ENCODE peak calls at places on chromosomes 4 and X, in nine cellular contexts. P is spleen, Q is osteocyte, X is fibroblast of mammary gland, H is fibroblast of lung, G is A549, Y is lower leg skin, U is neural progenitor cell, S is GM12865. D is an unnamed sample.

GRCh38 chr4:54571293-54571723 is 86.4 kb upstream of the KIT start:
- DNase-seq in P (no peak), Q (no peak), X (no peak), H (no peak), G (no peak), Y (no peak), U (no peak), S (no peak), D (no peak)

GRCh38 chr4:147786031-147786430 is 54.1 kb downstream of the ARHGAP10 start:
- DNase-seq in P (no peak), Q (no peak), X (no peak), H (no peak), G (no peak), Y (no peak), U (no peak), S (peak; percentile 86), D (no peak)

GRCh38 chr4:184237612-184238011 is 19.9 kb upstream of the ENPP6 start:
- DNase-seq in P (no peak), Q (no peak), X (peak; percentile 31), H (no peak), G (no peak), Y (no peak), U (no peak), S (no peak), D (no peak)

GRCh38 chrX:68832101-68832416 is 3.2 kb downstream of the EFNB1 start:
- DNase-seq in P (no peak), Q (peak; percentile 86), X (peak; percentile 81), H (peak; percentile 75), G (no peak), Y (peak; percentile 90), U (peak; percentile 41), S (peak; percentile 64), D (peak; percentile 72)

GRCh38 chr4:1472148-1472797 is 66.0 kb upstream of the NKX1-1 start:
- DNase-seq in P (peak; percentile 70), Q (no peak), X (no peak), H (no peak), G (no peak), Y (peak; percentile 82), U (no peak), S (no peak), D (no peak)

GRCh38 chr4:16757080-16757521 is 141.3 kb downstream of the LDB2 start:
- DNase-seq in P (no peak), Q (no peak), X (peak; percentile 40), H (no peak), G (no peak), Y (no peak), U (no peak), S (no peak), D (no peak)

GRCh38 chrX:12999422-12999821 is 24.5 kb downstream of the TMSB4X start:
- DNase-seq in P (no peak), Q (no peak), X (no peak), H (no peak), G (no peak), Y (no peak), U (no peak), S (peak; percentile 83), D (no peak)

GRCh38 chr4:16573744-16574143 is 324.7 kb downstream of the LDB2 start:
- DNase-seq in P (no peak), Q (no peak), X (peak; percentile 76), H (peak; percentile 78), G (no peak), Y (no peak), U (no peak), S (no peak), D (no peak)

GRCh38 chrX:42269186-42269585 is 345.8 kb upstream of the CASK start:
- DNase-seq in P (no peak), Q (no peak), X (peak; percentile 18), H (no peak), G (no peak), Y (no peak), U (no peak), S (no peak), D (no peak)

GRCh38 chr4:126364290-126364978 is 1049.7 kb downstream of the FAT4 start:
- DNase-seq in P (no peak), Q (no peak), X (peak; percentile 18), H (peak; percentile 83), G (no peak), Y (no peak), U (no peak), S (no peak), D (no peak)

GRCh38 chr4:105895324-105895608 is at the start of gene NPNT:
- DNase-seq in P (peak; percentile 70), Q (no peak), X (no peak), H (no peak), G (no peak), Y (no peak), U (peak; percentile 64), S (peak; percentile 30), D (no peak)

GRCh38 chrX:5916945-5917344 is 311.7 kb downstream of the NLGN4X start:
- DNase-seq in P (no peak), Q (no peak), X (no peak), H (no peak), G (no peak), Y (no peak), U (no peak), S (peak; percentile 0), D (peak; percentile 7)

DNA sequence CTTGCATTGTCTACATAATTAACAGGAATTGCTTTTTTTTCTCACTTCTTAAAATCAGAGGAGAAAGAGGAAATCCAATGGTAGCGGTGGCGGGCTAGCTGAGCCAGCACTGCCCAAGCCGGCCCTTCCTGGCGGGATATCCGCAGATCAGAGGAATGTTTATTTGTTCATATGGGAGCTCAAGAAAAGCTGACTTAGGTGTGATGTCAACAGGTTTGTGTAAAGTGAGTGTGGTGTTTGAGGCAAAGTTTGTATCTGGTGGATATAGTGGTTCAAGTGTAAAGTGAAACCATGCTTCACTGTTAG is 466 bp upstream of the SLC39A8 start:
- DNase-seq in P (no peak), Q (no peak), X (no peak), H (no peak), G (no peak), Y (no peak), U (no peak), S (peak; percentile 11), D (no peak)
- TF ChIP-seq CTCF in P (no peak), Q (no peak), X (no peak), H (no peak), G (no peak), Y (no peak), U (no peak), S (no peak), D (no peak)

DNA sequence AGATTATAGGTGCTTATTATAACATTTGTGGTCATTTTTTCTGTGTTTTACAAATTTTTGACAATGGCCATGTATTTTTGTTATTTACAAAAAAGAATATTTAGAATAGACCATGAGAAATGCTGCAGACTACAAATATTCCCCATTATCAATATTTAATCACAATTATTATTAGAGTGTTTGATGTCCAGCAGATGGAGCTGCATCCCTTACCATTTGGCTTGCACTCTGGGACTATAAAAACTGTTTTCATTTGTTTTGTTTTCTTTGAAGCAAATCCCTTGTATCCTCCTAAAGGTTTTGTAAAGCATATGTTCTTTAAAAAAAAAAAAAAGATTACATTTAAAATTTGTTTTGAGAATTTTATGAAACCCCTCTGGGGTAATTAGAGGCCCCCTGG is 85.6 kb upstream of the CXorf66 start:
- DNase-seq in P (no peak), Q (no peak), X (peak; percentile 20), H (peak; percentile 8), G (no peak), Y (no peak), U (no peak), S (no peak), D (no peak)
- TF ChIP-seq CTCF in P (no peak), Q (peak; percentile 47), X (peak; percentile 39), H (peak; percentile 37), G (peak; percentile 29), Y (no peak), U (peak; percentile 62), S (peak; percentile 13), D (no peak)

GRCh38 chrX:153776611-153777045 is 4.2 kb upstream of the SRPK3 start:
- DNase-seq in P (peak; percentile 50), Q (no peak), X (no peak), H (no peak), G (no peak), Y (no peak), U (no peak), S (peak; percentile 46), D (no peak)

GRCh38 chrX:153779891-153780677 is 757 bp upstream of the SRPK3 start:
- DNase-seq in P (no peak), Q (no peak), X (no peak), H (no peak), G (no peak), Y (no peak), U (no peak), S (no peak), D (no peak)

GRCh38 chrX:153778151-153778551 is 2.7 kb upstream of the SRPK3 start:
- DNase-seq in P (peak; percentile 63), Q (no peak), X (no peak), H (no peak), G (no peak), Y (no peak), U (no peak), S (no peak), D (no peak)

GRCh38 chrX:153777261-153778090 is 3.4 kb upstream of the SRPK3 start:
- DNase-seq in P (peak; percentile 69), Q (no peak), X (no peak), H (no peak), G (no peak), Y (no peak), U (no peak), S (no peak), D (no peak)

DNA sequence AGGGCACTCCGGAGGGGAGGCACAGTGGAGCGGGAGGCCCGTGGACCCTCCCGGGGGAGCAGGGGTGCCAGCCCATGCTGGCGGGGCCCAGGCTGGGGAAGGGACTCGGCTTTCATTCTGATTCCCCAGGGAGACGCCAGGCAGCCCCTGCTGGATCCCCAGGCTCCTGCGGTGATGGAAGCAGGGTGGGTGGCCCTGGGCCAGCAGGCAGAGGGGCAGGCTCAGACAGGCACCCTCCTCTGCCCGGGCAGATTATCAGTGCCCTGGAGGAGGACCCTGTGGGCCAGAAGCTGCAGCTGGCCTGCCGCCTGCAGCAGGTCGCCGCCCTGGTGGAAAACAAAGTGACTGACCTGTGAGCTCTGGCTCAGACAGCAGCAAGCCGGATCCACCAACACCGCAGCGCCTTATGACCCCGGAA is 2.1 kb upstream of the SRPK3 start:
- DNase-seq in P (peak; percentile 68), Q (no peak), X (no peak), H (no peak), G (no peak), Y (no peak), U (no peak), S (no peak), D (no peak)
- TF ChIP-seq CTCF in P (no peak), Q (no peak), X (no peak), H (no peak), G (no peak), Y (no peak), U (peak; percentile 3), S (peak; percentile 1), D (no peak)

DNA sequence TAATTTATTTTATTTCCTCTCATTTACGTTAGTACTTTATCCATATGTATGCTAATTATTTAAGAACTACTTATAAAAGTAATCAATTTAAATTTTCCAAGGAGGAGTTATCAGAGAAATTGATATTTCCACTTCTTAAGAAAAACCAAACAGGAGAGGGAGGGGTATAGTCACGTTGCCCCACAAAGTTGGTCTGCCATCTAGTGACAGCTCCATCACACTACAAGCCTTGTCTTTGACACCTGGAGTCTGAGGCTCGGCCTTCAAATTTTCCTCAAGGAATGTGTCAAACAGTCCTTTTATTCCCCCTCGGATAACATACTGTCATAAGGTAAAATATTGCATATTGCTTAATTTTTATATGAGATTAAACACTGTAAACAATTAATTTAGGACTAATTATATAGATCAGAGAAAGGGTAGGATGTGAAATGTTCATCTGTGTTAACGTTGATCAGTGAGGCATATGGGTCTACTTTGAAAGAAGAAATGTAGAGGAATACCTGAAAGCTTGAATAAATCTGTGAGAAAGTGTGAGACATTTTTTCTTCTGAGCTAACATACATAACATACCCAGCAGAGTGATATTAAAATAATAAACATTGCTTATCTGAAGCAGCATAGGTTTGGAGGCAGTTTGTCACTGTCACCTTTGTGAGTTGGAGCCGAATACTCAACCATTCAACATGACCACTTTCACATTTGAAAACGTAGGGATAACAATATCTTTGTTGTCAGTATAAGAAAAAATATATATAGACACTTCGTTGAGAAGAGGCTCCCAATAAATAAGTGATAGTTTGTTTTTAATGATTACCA is 114.4 kb downstream of the GLRA3 start:
- DNase-seq in P (no peak), Q (no peak), X (peak; percentile 66), H (peak; percentile 47), G (peak; percentile 36), Y (no peak), U (peak; percentile 64), S (peak; percentile 61), D (peak; percentile 10)
- TF ChIP-seq CTCF in P (no peak), Q (peak; percentile 60), X (peak; percentile 94), H (peak; percentile 82), G (peak; percentile 71), Y (no peak), U (peak; percentile 82), S (peak; percentile 73), D (peak; percentile 43)